ENCODE peak calls at places on chromosomes 12 and 14, in seven cellular contexts. W, S, L, N, A, Z and Y are unnamed samples.

GRCh38 chr12:93571854-93572711 is at the start of gene SOCS2:
- DNase-seq in L (no peak), W (peak), N (no peak), S (peak), Z (peak), A (peak), Y (no peak)

GRCh38 chr12:93419388-93420034 is 22.2 kb downstream of the UBE2N start:
- DNase-seq in Z (peak), N (no peak), W (peak), S (no peak), L (peak), A (no peak), Y (no peak)

GRCh38 chr12:45909041-45909713 is 81.2 kb downstream of the SCAF11 start:
- DNase-seq in L (no peak), S (no peak), Z (no peak), W (no peak), A (no peak), N (no peak), Y (no peak)

GRCh38 chr14:24058951-24059475 is 7.2 kb downstream of the CARMIL3 start:
- DNase-seq in A (no peak), W (no peak), S (no peak), L (no peak), N (no peak), Z (peak), Y (peak)

GRCh38 chr14:61372842-61373555 is 51.6 kb downstream of the PRKCH start:
- DNase-seq in A (no peak), S (no peak), N (no peak), Z (no peak), W (no peak), L (no peak), Y (no peak)

GRCh38 chr14:81132492-81132891 is 88.3 kb downstream of the GTF2A1 start:
- DNase-seq in Z (no peak), W (no peak), A (no peak), S (no peak), L (no peak), N (no peak), Y (no peak)

GRCh38 chr14:37594238-37594915 is 672 bp downstream of the FOXA1 start:
- DNase-seq in W (peak), L (peak), Z (peak), S (no peak), A (peak), N (no peak), Y (no peak)

GRCh38 chr14:52150162-52150561 is 81.3 kb upstream of the NID2 start:
- DNase-seq in Z (no peak), N (no peak), S (no peak), W (no peak), A (no peak), L (no peak), Y (no peak)

GRCh38 chr12:110002691-110003515 is 3.7 kb downstream of the ANKRD13A start:
- DNase-seq in S (no peak), Z (no peak), N (no peak), L (no peak), A (no peak), W (no peak), Y (no peak)

GRCh38 chr14:60622920-60623263 is 26.4 kb downstream of the SIX1 start:
- DNase-seq in N (no peak), L (no peak), S (no peak), W (no peak), A (no peak), Z (no peak), Y (no peak)

GRCh38 chr14:93410893-93411292 is 19.8 kb upstream of the UNC79 start:
- DNase-seq in N (no peak), A (no peak), W (no peak), Z (no peak), L (no peak), S (no peak), Y (no peak)

GRCh38 chr14:54815016-54815415 is 87.6 kb downstream of the GCH1 start:
- DNase-seq in L (no peak), S (no peak), A (no peak), W (no peak), Z (no peak), N (no peak), Y (no peak)

GRCh38 chr14:54817506-54817905 is 85.1 kb downstream of the GCH1 start:
- DNase-seq in N (no peak), Z (no peak), A (no peak), S (no peak), L (no peak), W (no peak), Y (no peak)

GRCh38 chr14:54818201-54819133 is 84.2 kb downstream of the GCH1 start:
- DNase-seq in W (peak), A (no peak), L (peak), S (no peak), N (no peak), Z (peak), Y (no peak)

GRCh38 chr14:54815531-54815930 is 87.1 kb downstream of the GCH1 start:
- DNase-seq in N (no peak), W (no peak), A (no peak), Z (no peak), L (no peak), S (no peak), Y (no peak)

DNA sequence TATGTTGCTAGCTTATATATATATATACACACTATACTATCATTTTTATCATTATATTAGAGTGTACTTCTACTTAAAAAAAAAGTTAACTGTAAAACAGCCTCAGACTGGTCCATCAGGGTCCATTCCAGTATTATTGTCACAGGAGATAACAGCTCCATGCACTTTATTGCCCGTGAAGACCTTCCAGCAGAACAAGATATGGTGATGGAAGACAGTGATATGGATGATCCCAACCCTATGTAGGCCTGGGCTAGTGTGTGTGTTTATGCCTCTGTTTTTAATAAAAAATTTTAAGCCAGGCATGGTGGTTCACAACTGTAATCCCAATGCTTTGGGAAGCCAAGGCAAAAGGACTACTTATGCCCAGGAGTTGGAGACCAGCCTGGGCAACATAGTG is 86.2 kb downstream of the GCH1 start:
- DNase-seq in L (no peak), S (no peak), N (no peak), W (no peak), A (no peak), Z (peak), Y (no peak)
- TF ChIP-seq TAF1 in L (no peak), S (no peak), N (no peak), W (no peak), A (no peak), Z (no peak), Y (no peak)

GRCh38 chr12:106288510-106289195 is 13.9 kb upstream of the TCP11L2 start:
- DNase-seq in Z (no peak), A (no peak), N (no peak), S (no peak), L (peak), W (no peak), Y (no peak)
- TF ChIP-seq POLR2AphosphoS5 in Z (no peak), A (no peak), N (no peak), S (no peak), L (no peak), W (no peak), Y (no peak)

GRCh38 chr12:123892853-123893252 is 79.8 kb downstream of the CCDC92 start:
- DNase-seq in Z (no peak), S (no peak), A (no peak), N (no peak), W (no peak), L (no peak), Y (no peak)

GRCh38 chr12:123893276-123893675 is 79.4 kb downstream of the CCDC92 start:
- DNase-seq in S (no peak), W (no peak), Z (no peak), A (no peak), N (no peak), L (no peak), Y (no peak)

GRCh38 chr12:123895477-123895876 is 77.2 kb downstream of the CCDC92 start:
- DNase-seq in W (no peak), N (no peak), L (peak), S (no peak), Z (no peak), A (no peak), Y (no peak)

GRCh38 chr12:123896786-123897185 is 75.8 kb downstream of the CCDC92 start:
- DNase-seq in W (no peak), N (no peak), A (no peak), S (no peak), L (no peak), Z (no peak), Y (no peak)

DNA sequence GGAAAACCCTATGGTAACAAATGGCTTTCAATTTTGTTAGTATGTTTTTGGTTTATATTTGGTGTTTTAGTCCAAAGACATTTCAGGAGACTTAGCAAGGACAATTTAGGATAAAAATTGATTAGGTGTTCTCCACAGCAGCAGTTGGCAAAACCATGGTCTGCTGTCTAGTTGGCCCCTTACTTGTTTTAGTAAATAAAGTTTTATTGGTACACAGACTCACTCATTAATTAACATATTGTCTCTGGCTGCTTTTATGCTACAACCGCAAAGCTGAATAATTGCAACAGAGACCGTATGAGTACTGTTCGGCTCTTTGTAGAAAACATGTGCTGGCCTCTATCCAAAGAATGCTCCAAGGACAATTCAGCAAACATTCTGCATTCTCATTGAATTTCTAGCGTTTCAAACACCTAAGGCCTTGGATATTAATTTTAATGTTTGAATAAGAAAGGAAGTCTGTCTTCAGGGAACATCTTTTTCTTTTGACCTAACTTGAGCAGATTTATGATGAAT is 77.8 kb downstream of the CCDC92 start:
- DNase-seq in S (no peak), W (no peak), A (no peak), Z (no peak), L (peak), N (no peak), Y (no peak)
- TF ChIP-seq TAF1 in S (no peak), W (no peak), A (no peak), Z (no peak), L (no peak), N (no peak), Y (no peak)

GRCh38 chr12:96220902-96221301 is 26.7 kb downstream of the ELK3 start:
- DNase-seq in A (no peak), S (no peak), N (no peak), W (no peak), L (no peak), Z (no peak), Y (no peak)
- TF ChIP-seq POLR2AphosphoS5 in A (no peak), S (no peak), N (no peak), W (no peak), L (no peak), Z (no peak), Y (no peak)

DNA sequence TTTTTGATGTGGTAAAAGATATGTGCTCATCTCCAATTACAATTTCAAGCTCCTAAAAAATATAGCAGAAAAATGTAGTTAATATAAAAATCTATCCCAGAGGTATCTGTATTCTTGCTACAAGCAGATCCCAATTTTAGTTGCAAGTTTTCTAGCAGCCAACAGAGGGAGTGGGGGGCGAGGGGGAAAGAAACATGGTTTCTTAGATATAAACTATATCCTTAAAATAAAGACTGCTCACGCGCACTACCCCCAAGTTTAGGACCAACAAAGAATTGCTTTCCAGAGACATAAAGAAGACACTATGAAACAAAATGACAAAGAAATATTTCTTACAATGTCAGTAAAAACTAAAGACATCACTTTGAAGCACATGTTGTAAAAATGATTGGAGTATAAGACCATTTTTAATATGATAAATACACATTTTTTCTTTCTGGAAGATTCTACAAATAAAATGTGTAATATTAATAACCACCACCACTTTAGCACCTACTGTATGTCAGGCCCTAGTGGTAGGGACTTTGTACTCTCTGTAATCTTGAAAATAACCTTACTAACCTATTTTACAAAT is 5.4 kb downstream of the MAGOHB start:
- DNase-seq in S (no peak), Z (peak), W (no peak), L (no peak), N (no peak), A (no peak), Y (no peak)
- TF ChIP-seq TAF1 in S (no peak), Z (no peak), W (no peak), L (no peak), N (no peak), A (no peak), Y (no peak)

DNA sequence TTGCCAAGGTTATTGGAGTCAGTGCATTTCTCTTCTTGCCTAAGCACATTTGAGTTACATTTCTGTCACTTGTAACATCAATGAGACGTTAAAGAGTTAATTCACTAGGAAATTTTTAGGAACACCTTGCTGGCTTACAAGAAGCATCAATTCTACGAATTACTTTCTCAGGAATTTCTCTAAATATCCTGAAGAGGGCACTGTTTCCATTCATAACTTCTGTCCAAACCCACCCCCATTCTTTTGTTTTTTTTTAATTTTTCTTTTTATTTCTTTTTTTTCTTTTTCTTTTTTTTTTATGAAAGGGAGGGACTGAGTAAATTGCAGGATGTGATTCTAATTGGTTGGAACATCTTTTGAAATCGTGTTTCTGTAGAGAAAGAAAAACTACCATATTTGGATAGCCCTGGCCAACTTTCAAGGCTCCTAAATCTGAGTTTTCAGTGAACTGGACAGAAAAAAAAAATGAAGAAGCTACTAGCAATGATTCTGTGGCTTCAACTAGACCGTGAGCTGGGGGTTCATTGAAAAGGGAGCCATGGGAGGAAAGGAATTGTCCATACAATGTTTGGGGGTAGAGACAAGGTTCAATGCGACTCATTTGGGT is 285.3 kb downstream of the DAD1 start:
- DNase-seq in W (peak), Z (peak), N (no peak), A (no peak), L (no peak), S (no peak), Y (no peak)
- TF ChIP-seq POLR2AphosphoS5 in W (no peak), Z (no peak), N (no peak), A (no peak), L (no peak), S (no peak), Y (no peak)

DNA sequence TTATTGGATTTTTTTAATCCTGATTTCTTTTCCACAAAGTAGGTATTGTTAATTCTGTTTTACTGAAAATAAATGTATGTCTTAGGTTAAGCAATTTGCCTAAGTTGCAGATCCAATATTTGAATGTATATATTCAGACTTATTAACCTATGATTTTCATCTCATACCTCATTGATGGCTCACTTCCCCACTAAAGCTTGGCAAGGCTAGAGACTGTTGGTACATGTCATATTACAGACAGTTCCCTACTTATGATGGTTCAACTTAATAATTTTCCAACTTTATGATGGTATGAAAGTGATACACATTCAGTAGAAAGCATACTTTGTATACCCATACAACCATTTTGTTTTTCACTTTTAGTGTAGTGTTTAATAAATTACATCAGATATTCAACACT is 33.2 kb upstream of the KCNH3 start:
- DNase-seq in W (no peak), A (no peak), Z (no peak), N (no peak), S (no peak), L (no peak), Y (no peak)
- TF ChIP-seq TAF1 in W (no peak), A (no peak), Z (no peak), N (no peak), S (no peak), L (no peak), Y (no peak)